ENCODE peak calls at places on chromosomes 16 and 17, in five cellular contexts. W is activated T-cell treated with anti-CD3 and anti-CD28 coated beads for 24 hours, S is mesendoderm, O is tibial artery, I is nucleus accumbens. J is an unnamed sample.

GRCh38 chr17:77083547-77083946 is 57.2 kb upstream of the SEC14L1 start:
- DNase-seq in W (no peak), S (no peak), O (no peak), I (no peak), J (peak)

GRCh38 chr17:8160741-8161221 is 2.0 kb downstream of the VAMP2 start:
- DNase-seq in W (no peak), S (no peak), O (no peak), I (no peak), J (no peak)

GRCh38 chr17:63701477-63702222 is 1.7 kb upstream of the LIMD2 start:
- DNase-seq in W (peak), S (no peak), O (peak), I (no peak), J (peak)

GRCh38 chr16:11986521-11987057 is 10.1 kb downstream of the SNX29 start:
- DNase-seq in W (no peak), S (no peak), O (no peak), I (no peak), J (no peak)

GRCh38 chr16:76035689-76036088 is 241.5 kb upstream of the CNTNAP4 start:
- DNase-seq in W (no peak), S (peak), O (no peak), I (no peak), J (no peak)

GRCh38 chr17:66923881-66924280 is 40.6 kb upstream of the CACNG4 start:
- DNase-seq in W (no peak), S (no peak), O (no peak), I (no peak), J (no peak)

GRCh38 chr16:84266451-84266850 is 26.6 kb upstream of the KCNG4 start:
- DNase-seq in W (no peak), S (peak), O (no peak), I (no peak), J (peak)

GRCh38 chr16:31105677-31106213 is 2.4 kb upstream of the BCKDK start:
- DNase-seq in W (peak), S (peak), O (peak), I (peak), J (peak)

GRCh38 chr16:57775661-57776469 is 26.4 kb downstream of the KIFC3 start:
- DNase-seq in W (no peak), S (peak), O (no peak), I (no peak), J (peak)

GRCh38 chr17:17511971-17512858 is 16.0 kb upstream of the RASD1 start:
- DNase-seq in W (no peak), S (no peak), O (no peak), I (no peak), J (no peak)

GRCh38 chr17:19013226-19013625 is 8.7 kb upstream of the FAM83G start:
- DNase-seq in W (no peak), S (no peak), O (no peak), I (no peak), J (no peak)

GRCh38 chr16:4529085-4530060 is 9.2 kb downstream of the CDIP1 start:
- DNase-seq in W (no peak), S (peak), O (no peak), I (no peak), J (peak)

GRCh38 chr16:53864819-53865491 is 161.0 kb downstream of the FTO start:
- DNase-seq in W (peak), S (peak), O (no peak), I (no peak), J (no peak)

GRCh38 chr17:6524520-6524919 is 31.8 kb downstream of the PITPNM3 start:
- DNase-seq in W (no peak), S (no peak), O (no peak), I (no peak), J (no peak)

GRCh38 chr16:72637306-72637705 is 410.6 kb downstream of the ZFHX3 start:
- DNase-seq in W (no peak), S (peak), O (no peak), I (no peak), J (no peak)

GRCh38 chr16:82192665-82193064 is 22.6 kb upstream of the MPHOSPH6 start:
- DNase-seq in W (peak), S (no peak), O (no peak), I (no peak), J (peak)

GRCh38 chr16:71491032-71491431 is 1.9 kb upstream of the ZNF19 start:
- DNase-seq in W (no peak), S (no peak), O (no peak), I (no peak), J (no peak)

GRCh38 chr16:12458591-12459400 is 344.9 kb downstream of the CPPED1 start:
- DNase-seq in W (peak), S (no peak), O (no peak), I (no peak), J (no peak)

GRCh38 chr17:8162232-8162996 is at the start of gene VAMP2:
- DNase-seq in W (peak), S (peak), O (peak), I (peak), J (peak)